ENCODE peak calls at places on chromosomes 16 and 17, in four cellular contexts. One of them, this sample, is unnamed.

GRCh38 chr17:50184057-50184456 is 17.4 kb downstream of the COL1A1 start:
- DNase-seq in WTC11: no peak
- DNase-seq in AG08395: no peak
- DNase-seq in stimulated activated CD4-positive, alpha-beta T cell treated with anti-CD3 and anti-CD28 coated beads, Interleukin-2, amount 100 ng/mL, for 48 hours: no peak
- DNase-seq in this sample: no peak

GRCh38 chr16:70720431-70721201 is 34.8 kb upstream of the MTSS2 start:
- DNase-seq in stimulated activated CD4-positive, alpha-beta T cell treated with anti-CD3 and anti-CD28 coated beads, Interleukin-2, amount 100 ng/mL, for 48 hours: no peak
- DNase-seq in AG08395: no peak
- DNase-seq in WTC11: no peak
- DNase-seq in this sample: no peak

GRCh38 chr17:35148144-35148543 is 527 bp downstream of the UNC45B start:
- DNase-seq in AG08395: no peak
- DNase-seq in stimulated activated CD4-positive, alpha-beta T cell treated with anti-CD3 and anti-CD28 coated beads, Interleukin-2, amount 100 ng/mL, for 48 hours: no peak
- DNase-seq in WTC11: no peak
- DNase-seq in this sample: no peak

GRCh38 chr16:89922477-89922883 is 662 bp upstream of the TUBB3 start:
- DNase-seq in WTC11: peak
- DNase-seq in stimulated activated CD4-positive, alpha-beta T cell treated with anti-CD3 and anti-CD28 coated beads, Interleukin-2, amount 100 ng/mL, for 48 hours: no peak
- DNase-seq in AG08395: peak
- DNase-seq in this sample: peak

GRCh38 chr17:50813583-50813982 is 21.8 kb upstream of the WFIKKN2 start:
- DNase-seq in WTC11: no peak
- DNase-seq in AG08395: no peak
- DNase-seq in stimulated activated CD4-positive, alpha-beta T cell treated with anti-CD3 and anti-CD28 coated beads, Interleukin-2, amount 100 ng/mL, for 48 hours: no peak
- DNase-seq in this sample: no peak

GRCh38 chr17:58529275-58529674 is 14.8 kb upstream of the MTMR4 start:
- DNase-seq in AG08395: no peak
- DNase-seq in stimulated activated CD4-positive, alpha-beta T cell treated with anti-CD3 and anti-CD28 coated beads, Interleukin-2, amount 100 ng/mL, for 48 hours: no peak
- DNase-seq in WTC11: no peak
- DNase-seq in this sample: no peak

GRCh38 chr16:30761427-30761927 is 385 bp downstream of the CFAP119 start:
- DNase-seq in stimulated activated CD4-positive, alpha-beta T cell treated with anti-CD3 and anti-CD28 coated beads, Interleukin-2, amount 100 ng/mL, for 48 hours: no peak
- DNase-seq in AG08395: peak
- DNase-seq in WTC11: peak
- DNase-seq in this sample: no peak

GRCh38 chr16:28090646-28091377 is 27.3 kb upstream of the GSG1L start:
- DNase-seq in AG08395: peak
- DNase-seq in stimulated activated CD4-positive, alpha-beta T cell treated with anti-CD3 and anti-CD28 coated beads, Interleukin-2, amount 100 ng/mL, for 48 hours: no peak
- DNase-seq in WTC11: peak
- DNase-seq in this sample: no peak

This sample was measured in NCI-H460.